ENCODE peak calls at places on chromosomes 7 and 10, in nine cellular contexts. O, N, Z, H, V, D, Y, M and R are unnamed samples.

GRCh38 chr7:64849250-64849923 is 53.7 kb upstream of the ZNF273 start:
- DNase-seq in O (no peak), N (no peak), Z (no peak), H (no peak), V (no peak), D (no peak), Y (peak), M (peak), R (no peak)

GRCh38 chr10:132229834-132230556 is 43.2 kb downstream of the DPYSL4 start:
- DNase-seq in O (no peak), N (peak), Z (no peak), H (no peak), V (no peak), D (no peak), Y (peak), M (no peak), R (peak)

GRCh38 chr7:77269360-77270075 is 69.9 kb upstream of the FGL2 start:
- DNase-seq in O (no peak), N (no peak), Z (peak), H (peak), V (no peak), D (peak), Y (peak), M (no peak), R (no peak)

GRCh38 chr10:123562811-123563580 is 103.2 kb upstream of the GPR26 start:
- DNase-seq in O (no peak), N (no peak), Z (no peak), H (peak), V (no peak), D (no peak), Y (no peak), M (no peak), R (no peak)

GRCh38 chr7:149780056-149780455 is 6.7 kb upstream of the ZNF467 start:
- DNase-seq in O (no peak), N (no peak), Z (no peak), H (no peak), V (no peak), D (no peak), Y (no peak), M (no peak), R (no peak)

GRCh38 chr7:111098011-111098925 is 7.3 kb downstream of the LRRN3 start:
- DNase-seq in O (no peak), N (peak), Z (no peak), H (peak), V (peak), D (no peak), Y (peak), M (no peak), R (no peak)

GRCh38 chr10:21334891-21335696 is 190.4 kb downstream of the SKIDA1 start:
- DNase-seq in O (peak), N (no peak), Z (no peak), H (no peak), V (no peak), D (peak), Y (peak), M (peak), R (no peak)

GRCh38 chr7:144011458-144012230 is 11.5 kb downstream of the OR6B1 start:
- DNase-seq in O (no peak), N (no peak), Z (no peak), H (no peak), V (no peak), D (no peak), Y (no peak), M (peak), R (no peak)

GRCh38 chr7:39741942-39742623 is 118.7 kb downstream of the RALA start:
- DNase-seq in O (no peak), N (peak), Z (peak), H (no peak), V (no peak), D (no peak), Y (peak), M (peak), R (no peak)

GRCh38 chr10:98886686-98887085 is 349.0 kb downstream of the HPSE2 start:
- DNase-seq in O (no peak), N (no peak), Z (peak), H (no peak), V (no peak), D (no peak), Y (peak), M (peak), R (no peak)

GRCh38 chr7:77687747-77688144 is 8.5 kb upstream of the RSBN1L start:
- DNase-seq in O (no peak), N (peak), Z (no peak), H (no peak), V (no peak), D (no peak), Y (no peak), M (no peak), R (no peak)

GRCh38 chr7:45219130-45219529 is 61.5 kb downstream of the RAMP3 start:
- DNase-seq in O (no peak), N (no peak), Z (no peak), H (no peak), V (no peak), D (no peak), Y (no peak), M (no peak), R (no peak)

GRCh38 chr10:103696411-103697145 is 158.8 kb downstream of the SH3PXD2A start:
- DNase-seq in O (peak), N (peak), Z (peak), H (no peak), V (peak), D (peak), Y (peak), M (peak), R (peak)